ENCODE peak calls at places on chromosomes 5 and 9, in seven cellular contexts. K is GM23248, W is left lung, H is BE2C, P is lower lobe of right lung, G is AG04450, O is AG10803. L is an unnamed sample.

GRCh38 chr9:123541441-123541840 is 185.4 kb downstream of the CRB2 start:
- DNase-seq in K (peak; percentile 15), W (no peak), H (no peak), P (no peak), G (no peak), O (peak; percentile 24), L (no peak)

GRCh38 chr5:142006363-142007236 is 6.2 kb downstream of the GNPDA1 start:
- DNase-seq in K (no peak), W (no peak), H (no peak), P (no peak), G (no peak), O (no peak), L (no peak)

GRCh38 chr5:173925449-173926071 is 37.4 kb downstream of the CPEB4 start:
- DNase-seq in K (peak; percentile 74), W (peak; percentile 49), H (peak; percentile 64), P (peak; percentile 51), G (no peak), O (peak; percentile 23), L (peak; percentile 82)

GRCh38 chr5:132254321-132254977 is 3.0 kb upstream of the PDLIM4 start:
- DNase-seq in K (no peak), W (no peak), H (no peak), P (peak; percentile 59), G (no peak), O (no peak), L (no peak)

GRCh38 chr5:34474573-34475021 is 181.5 kb upstream of the RAI14 start:
- DNase-seq in K (peak; percentile 67), W (no peak), H (peak; percentile 26), P (no peak), G (peak; percentile 44), O (peak; percentile 72), L (peak; percentile 80)

GRCh38 chr5:178247481-178248456 is 15.2 kb upstream of the PHYKPL start:
- DNase-seq in K (no peak), W (no peak), H (no peak), P (no peak), G (no peak), O (no peak), L (no peak)

GRCh38 chr5:172110921-172111873 is 76.8 kb downstream of the STK10 start:
- DNase-seq in K (peak; percentile 80), W (peak; percentile 72), H (peak; percentile 50), P (peak; percentile 78), G (no peak), O (peak; percentile 81), L (peak; percentile 74)

GRCh38 chr5:176491901-176492300 is 43.7 kb downstream of the FAF2 start:
- DNase-seq in K (no peak), W (no peak), H (no peak), P (no peak), G (no peak), O (no peak), L (no peak)

GRCh38 chr5:111703662-111704061 is 53.3 kb downstream of the NREP start:
- DNase-seq in K (no peak), W (no peak), H (no peak), P (no peak), G (no peak), O (no peak), L (no peak)

GRCh38 chr5:132813599-132814440 is 718 bp downstream of the SOWAHA start:
- DNase-seq in K (peak; percentile 47), W (no peak), H (peak; percentile 57), P (no peak), G (no peak), O (no peak), L (peak; percentile 48)

GRCh38 chr9:118595719-118596305 is 773.4 kb downstream of the BRINP1 start:
- DNase-seq in K (peak; percentile 76), W (no peak), H (no peak), P (no peak), G (no peak), O (peak; percentile 69), L (peak; percentile 29)

GRCh38 chr9:126763130-126763764 is 41.6 kb upstream of the ZBTB43 start:
- DNase-seq in K (no peak), W (no peak), H (peak; percentile 55), P (no peak), G (no peak), O (no peak), L (no peak)

GRCh38 chr5:177365845-177366527 is 8.3 kb downstream of the RGS14 start:
- DNase-seq in K (no peak), W (no peak), H (no peak), P (no peak), G (no peak), O (no peak), L (no peak)

GRCh38 chr9:3908731-3909130 is 382.9 kb upstream of the RFX3 start:
- DNase-seq in K (peak; percentile 36), W (no peak), H (no peak), P (no peak), G (no peak), O (peak; percentile 38), L (no peak)

GRCh38 chr5:90020575-90021535 is 388.7 kb downstream of the CETN3 start:
- DNase-seq in K (peak; percentile 84), W (no peak), H (no peak), P (no peak), G (peak; percentile 33), O (peak; percentile 67), L (peak; percentile 66)
- H3K4me3 ChIP-seq in K (peak overlapping the region; percentile 61), W (peak overlapping the region; percentile 2), H (no peak overlapping the region), P (peak overlapping the region; percentile 32), G (peak overlapping the region; percentile 45), O (peak overlapping the region; percentile 44), L (peak overlapping the region; percentile 16)

DNA sequence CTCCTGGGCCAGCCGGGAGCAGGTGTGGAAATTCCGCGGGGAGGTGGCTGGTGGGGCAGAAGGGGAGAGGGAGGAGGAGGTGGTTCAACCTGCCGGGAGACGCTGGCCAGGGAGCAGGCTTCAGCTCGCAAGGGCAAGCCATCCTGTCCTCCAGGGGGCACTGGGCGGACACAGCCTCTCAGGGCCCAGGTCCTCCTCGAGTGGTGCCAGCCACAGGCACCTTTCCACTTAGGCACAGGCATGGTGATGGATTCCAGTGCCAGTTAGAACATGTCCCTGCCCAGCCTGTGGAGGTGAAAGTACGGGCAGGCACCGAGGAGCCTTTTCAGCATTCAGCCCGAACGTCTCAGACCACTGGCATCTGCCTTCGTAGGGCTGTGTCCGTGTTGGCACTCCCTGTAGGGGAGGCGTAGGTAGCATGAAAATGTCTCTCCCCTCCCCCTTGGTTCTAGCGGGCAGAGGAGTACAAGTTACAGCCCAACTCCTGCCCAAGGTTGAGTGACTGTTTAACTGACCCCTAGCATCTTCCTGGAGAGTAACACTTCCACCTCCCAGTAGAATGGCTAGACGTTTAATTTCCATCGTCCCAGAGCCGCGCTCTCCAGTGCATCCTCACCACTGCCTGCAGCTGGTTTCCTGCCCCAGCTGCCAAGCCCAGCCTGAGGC is 48.9 kb downstream of the DAB2IP start:
- DNase-seq in K (peak; percentile 71), W (peak; percentile 77), H (peak; percentile 76), P (peak; percentile 87), G (no peak), O (peak; percentile 53), L (no peak)
- H3K4me3 ChIP-seq in K (peak overlapping the region; percentile 87), W (peak overlapping the region; percentile 52), H (peak overlapping the region; percentile 66), P (peak overlapping the region; percentile 68), G (peak overlapping the region; percentile 69), O (peak overlapping the region; percentile 69), L (peak overlapping the region; percentile 71)

GRCh38 chr9:89790542-89791109 is 185.8 kb downstream of the GADD45G start:
- DNase-seq in K (no peak), W (no peak), H (no peak), P (peak; percentile 10), G (no peak), O (no peak), L (no peak)

GRCh38 chr9:89787595-89787994 is 182.8 kb downstream of the GADD45G start:
- DNase-seq in K (no peak), W (no peak), H (no peak), P (no peak), G (no peak), O (no peak), L (no peak)

GRCh38 chr9:89791754-89792153 is 186.9 kb downstream of the GADD45G start:
- DNase-seq in K (no peak), W (no peak), H (peak; percentile 33), P (peak; percentile 20), G (no peak), O (no peak), L (no peak)

GRCh38 chr9:89788457-89788856 is 183.6 kb downstream of the GADD45G start:
- DNase-seq in K (no peak), W (no peak), H (no peak), P (no peak), G (no peak), O (no peak), L (no peak)

GRCh38 chr9:89789922-89790510 is 185.2 kb downstream of the GADD45G start:
- DNase-seq in K (no peak), W (no peak), H (no peak), P (peak; percentile 27), G (no peak), O (no peak), L (no peak)
- H3K4me3 ChIP-seq in K (no peak overlapping the region), W (no peak overlapping the region), H (no peak overlapping the region), P (no peak overlapping the region), G (no peak overlapping the region), O (no peak overlapping the region), L (no peak overlapping the region)

GRCh38 chr9:12996971-12997370 is 222.2 kb downstream of the LURAP1L start:
- DNase-seq in K (no peak), W (no peak), H (no peak), P (no peak), G (no peak), O (no peak), L (no peak)

GRCh38 chr9:13002740-13003139 is 227.9 kb downstream of the LURAP1L start:
- DNase-seq in K (no peak), W (no peak), H (no peak), P (no peak), G (no peak), O (no peak), L (no peak)

DNA sequence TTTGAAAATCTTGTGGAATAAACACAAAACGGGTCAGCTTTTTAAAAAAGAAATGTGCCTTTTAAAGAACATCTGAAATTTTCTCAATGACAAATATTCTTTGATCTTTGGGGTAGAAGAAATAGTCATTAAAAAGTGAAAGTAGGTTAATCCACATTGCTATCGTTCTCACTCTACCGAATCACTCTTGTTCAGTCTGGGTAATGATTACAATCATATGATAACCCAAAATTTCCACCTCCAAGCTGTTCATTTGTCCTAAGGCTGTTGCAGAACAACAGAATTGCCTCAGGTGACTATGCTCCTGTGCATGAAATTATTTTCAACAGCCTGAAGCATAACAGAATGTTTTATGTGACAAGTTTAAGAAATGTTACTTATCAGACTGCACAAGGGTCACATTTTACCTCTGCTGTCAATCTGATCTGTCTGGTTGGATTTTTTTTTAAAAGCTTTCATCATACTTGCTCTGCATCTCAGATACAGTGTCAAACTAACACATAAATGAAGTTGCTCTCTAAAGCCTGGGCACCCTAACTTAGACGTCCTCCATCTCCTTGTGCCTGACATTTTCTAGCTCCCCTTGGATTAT is 227.3 kb downstream of the LURAP1L start:
- DNase-seq in K (no peak), W (no peak), H (no peak), P (no peak), G (no peak), O (no peak), L (no peak)
- H3K4me3 ChIP-seq in K (peak overlapping the region; percentile 23), W (no peak overlapping the region), H (no peak overlapping the region), P (no peak overlapping the region), G (no peak overlapping the region), O (no peak overlapping the region), L (no peak overlapping the region)